ENCODE peak calls at places on chromosomes 11 and 22, in ten cellular contexts. R is DMS153, Z is mesothelial cell of epicardium, S is heart left ventricle, V is mucosa of descending colon, M is upper lobe of right lung, W is NCI-H510A treated with DMSO at 0.1 percent for 48 hours, K is transverse colon, J is osteocyte, Y is HTR-8/SVneo. A is an unnamed sample.

GRCh38 chr11:8702598-8702915 is 20.0 kb downstream of the RPL27A start:
- DNase-seq in S (no peak), Y (no peak), J (no peak), V (no peak), M (no peak), K (no peak), R (no peak), W (no peak), Z (no peak), A (no peak)

GRCh38 chr11:79201637-79202347 is 239.0 kb downstream of the TENM4 start:
- DNase-seq in V (no peak), K (no peak), Y (no peak), Z (no peak), W (no peak), J (no peak), R (no peak), M (no peak), S (no peak), A (no peak)

GRCh38 chr11:61102667-61103491 is 590 bp downstream of the CD5 start:
- DNase-seq in K (no peak), Z (no peak), W (no peak), S (no peak), R (no peak), Y (no peak), V (no peak), J (no peak), M (peak; percentile 50), A (no peak)

GRCh38 chr11:66479741-66480115 is 506 bp upstream of the DPP3 start:
- DNase-seq in K (no peak), R (no peak), M (no peak), V (no peak), W (peak; percentile 77), J (no peak), Y (peak; percentile 85), Z (peak; percentile 44), S (no peak), A (no peak)

GRCh38 chr11:105132716-105133511 is 6.7 kb downstream of the CARD18 start:
- DNase-seq in M (no peak), J (no peak), V (no peak), R (no peak), Z (no peak), Y (peak; percentile 30), W (no peak), K (no peak), S (no peak), A (no peak)

GRCh38 chr11:75233688-75234295 is 6.8 kb upstream of the TPBGL start:
- DNase-seq in M (no peak), Z (no peak), R (no peak), S (no peak), K (no peak), Y (peak; percentile 56), V (no peak), W (no peak), J (no peak), A (peak; percentile 9)

GRCh38 chr22:47366026-47366767 is 603.7 kb downstream of the TBC1D22A start:
- DNase-seq in M (no peak), Z (no peak), S (no peak), R (no peak), V (no peak), W (no peak), K (no peak), Y (no peak), J (peak; percentile 57), A (no peak)

GRCh38 chr11:19121646-19122045 is 4.7 kb downstream of the ZDHHC13 start:
- DNase-seq in K (no peak), W (no peak), R (no peak), Y (no peak), J (no peak), M (no peak), Z (no peak), V (no peak), S (no peak), A (no peak)

GRCh38 chr11:94664336-94664735 is 97.2 kb downstream of the PIWIL4 start:
- DNase-seq in W (no peak), Y (peak; percentile 11), K (no peak), J (no peak), M (no peak), Z (no peak), V (no peak), S (no peak), R (no peak), A (no peak)

GRCh38 chr11:124863137-124863825 is 2.0 kb upstream of the ROBO3 start:
- DNase-seq in Y (no peak), R (no peak), S (no peak), W (no peak), M (peak; percentile 77), K (no peak), Z (no peak), J (no peak), V (no peak), A (no peak)

GRCh38 chr11:31882951-31883392 is 71.8 kb upstream of the PAX6 start:
- DNase-seq in W (no peak), J (peak; percentile 85), M (no peak), V (no peak), K (no peak), R (no peak), S (no peak), Y (peak; percentile 17), Z (no peak), A (no peak)

GRCh38 chr22:22246706-22247105 is 2.1 kb downstream of the VPREB1 start:
- DNase-seq in V (no peak), R (no peak), K (no peak), M (no peak), J (no peak), W (no peak), Z (no peak), S (no peak), Y (no peak), A (no peak)

GRCh38 chr11:118434553-118435232 is 1.6 kb upstream of the KMT2A start:
- DNase-seq in Z (peak; percentile 35), J (no peak), W (peak; percentile 48), R (no peak), K (peak; percentile 32), S (peak; percentile 36), V (peak; percentile 48), Y (no peak), M (peak; percentile 66), A (peak; percentile 87)

A was measured in GF-D8.